ENCODE peak calls at places on chromosomes 2 and 18, in seven cellular contexts. One of them, this sample, is unnamed.

GRCh38 chr2:805664-806063 is 128.5 kb upstream of the TMEM18 start:
- DNase-seq in naive thymus-derived CD4-positive, alpha-beta T cell: no peak
- DNase-seq in GM23248: no peak
- DNase-seq in caudate nucleus: no peak
- DNase-seq in Daoy: no peak
- DNase-seq in mesothelial cell of epicardium: no peak
- DNase-seq in ureter: no peak
- DNase-seq in this sample: no peak

GRCh38 chr2:103152556-103152955 is 390.7 kb downstream of the TMEM182 start:
- DNase-seq in naive thymus-derived CD4-positive, alpha-beta T cell: no peak
- DNase-seq in GM23248: no peak
- DNase-seq in caudate nucleus: no peak
- DNase-seq in Daoy: peak; percentile 66
- DNase-seq in mesothelial cell of epicardium: no peak
- DNase-seq in ureter: no peak
- DNase-seq in this sample: no peak

GRCh38 chr2:177030391-177031000 is 182.1 kb upstream of the HNRNPA3 start:
- DNase-seq in naive thymus-derived CD4-positive, alpha-beta T cell: no peak
- DNase-seq in GM23248: no peak
- DNase-seq in caudate nucleus: peak; percentile 36
- DNase-seq in Daoy: no peak
- DNase-seq in mesothelial cell of epicardium: no peak
- DNase-seq in ureter: no peak
- DNase-seq in this sample: no peak

GRCh38 chr2:66364495-66364992 is 70.4 kb upstream of the MEIS1 start:
- DNase-seq in naive thymus-derived CD4-positive, alpha-beta T cell: no peak
- DNase-seq in GM23248: peak; percentile 57
- DNase-seq in caudate nucleus: no peak
- DNase-seq in Daoy: peak; percentile 82
- DNase-seq in mesothelial cell of epicardium: no peak
- DNase-seq in ureter: no peak
- DNase-seq in this sample: no peak

GRCh38 chr2:30480703-30481322 is 33.8 kb downstream of the LCLAT1 start:
- DNase-seq in naive thymus-derived CD4-positive, alpha-beta T cell: no peak
- DNase-seq in GM23248: no peak
- DNase-seq in caudate nucleus: no peak
- DNase-seq in Daoy: no peak
- DNase-seq in mesothelial cell of epicardium: no peak
- DNase-seq in ureter: no peak
- DNase-seq in this sample: no peak

GRCh38 chr2:28377984-28378678 is 14.5 kb upstream of the FOSL2 start:
- DNase-seq in naive thymus-derived CD4-positive, alpha-beta T cell: no peak
- DNase-seq in GM23248: no peak
- DNase-seq in caudate nucleus: no peak
- DNase-seq in Daoy: no peak
- DNase-seq in mesothelial cell of epicardium: no peak
- DNase-seq in ureter: peak; percentile 90
- DNase-seq in this sample: no peak

GRCh38 chr2:19990416-19990728 is 467 bp upstream of the WDR35 start:
- DNase-seq in naive thymus-derived CD4-positive, alpha-beta T cell: no peak
- DNase-seq in GM23248: peak; percentile 7
- DNase-seq in caudate nucleus: no peak
- DNase-seq in Daoy: no peak
- DNase-seq in mesothelial cell of epicardium: no peak
- DNase-seq in ureter: no peak
- DNase-seq in this sample: no peak

GRCh38 chr2:223306371-223306770 is 254.4 kb downstream of the KCNE4 start:
- DNase-seq in naive thymus-derived CD4-positive, alpha-beta T cell: no peak
- DNase-seq in GM23248: peak; percentile 23
- DNase-seq in caudate nucleus: no peak
- DNase-seq in Daoy: peak; percentile 21
- DNase-seq in mesothelial cell of epicardium: no peak
- DNase-seq in ureter: no peak
- DNase-seq in this sample: no peak

GRCh38 chr2:36802952-36803351 is 106.4 kb downstream of the VIT start:
- DNase-seq in naive thymus-derived CD4-positive, alpha-beta T cell: no peak
- DNase-seq in GM23248: no peak
- DNase-seq in caudate nucleus: no peak
- DNase-seq in Daoy: no peak
- DNase-seq in mesothelial cell of epicardium: no peak
- DNase-seq in ureter: no peak
- DNase-seq in this sample: no peak

GRCh38 chr2:216635171-216635570 is 2.0 kb downstream of the IGFBP2 start:
- DNase-seq in naive thymus-derived CD4-positive, alpha-beta T cell: no peak
- DNase-seq in GM23248: no peak
- DNase-seq in caudate nucleus: no peak
- DNase-seq in Daoy: no peak
- DNase-seq in mesothelial cell of epicardium: no peak
- DNase-seq in ureter: no peak
- DNase-seq in this sample: no peak

GRCh38 chr2:141508806-141509595 is 621.8 kb downstream of the LRP1B start:
- DNase-seq in naive thymus-derived CD4-positive, alpha-beta T cell: no peak
- DNase-seq in GM23248: no peak
- DNase-seq in caudate nucleus: peak; percentile 0
- DNase-seq in Daoy: no peak
- DNase-seq in mesothelial cell of epicardium: no peak
- DNase-seq in ureter: no peak
- DNase-seq in this sample: no peak

GRCh38 chr2:107111623-107112022 is 225.7 kb upstream of the ST6GAL2 start:
- DNase-seq in naive thymus-derived CD4-positive, alpha-beta T cell: no peak
- DNase-seq in GM23248: no peak
- DNase-seq in caudate nucleus: no peak
- DNase-seq in Daoy: no peak
- DNase-seq in mesothelial cell of epicardium: no peak
- DNase-seq in ureter: no peak
- DNase-seq in this sample: no peak

GRCh38 chr2:200405599-200406298 is 99.3 kb downstream of the SPATS2L start:
- DNase-seq in naive thymus-derived CD4-positive, alpha-beta T cell: no peak
- DNase-seq in GM23248: peak; percentile 93
- DNase-seq in caudate nucleus: no peak
- DNase-seq in Daoy: peak; percentile 86
- DNase-seq in mesothelial cell of epicardium: no peak
- DNase-seq in ureter: no peak
- DNase-seq in this sample: peak; percentile 40

GRCh38 chr2:96527052-96527964 is 9.2 kb upstream of the ARID5A start:
- DNase-seq in naive thymus-derived CD4-positive, alpha-beta T cell: peak; percentile 45
- DNase-seq in GM23248: peak; percentile 77
- DNase-seq in caudate nucleus: no peak
- DNase-seq in Daoy: peak; percentile 39
- DNase-seq in mesothelial cell of epicardium: no peak
- DNase-seq in ureter: no peak
- DNase-seq in this sample: peak; percentile 48

GRCh38 chr2:147325955-147326354 is 518.9 kb upstream of the ACVR2A start:
- DNase-seq in naive thymus-derived CD4-positive, alpha-beta T cell: no peak
- DNase-seq in GM23248: no peak
- DNase-seq in caudate nucleus: no peak
- DNase-seq in Daoy: no peak
- DNase-seq in mesothelial cell of epicardium: no peak
- DNase-seq in ureter: no peak
- DNase-seq in this sample: no peak

GRCh38 chr2:10507106-10507505 is 59.0 kb upstream of the ODC1 start:
- DNase-seq in naive thymus-derived CD4-positive, alpha-beta T cell: no peak
- DNase-seq in GM23248: no peak
- DNase-seq in caudate nucleus: no peak
- DNase-seq in Daoy: no peak
- DNase-seq in mesothelial cell of epicardium: no peak
- DNase-seq in ureter: peak; percentile 31
- DNase-seq in this sample: no peak

GRCh38 chr2:55146266-55146665 is 85.8 kb downstream of the CLHC1 start:
- DNase-seq in naive thymus-derived CD4-positive, alpha-beta T cell: no peak
- DNase-seq in GM23248: no peak
- DNase-seq in caudate nucleus: no peak
- DNase-seq in Daoy: no peak
- DNase-seq in mesothelial cell of epicardium: no peak
- DNase-seq in ureter: no peak
- DNase-seq in this sample: no peak

GRCh38 chr18:26190506-26190905 is 35.7 kb upstream of the TAF4B start:
- DNase-seq in naive thymus-derived CD4-positive, alpha-beta T cell: peak; percentile 46
- DNase-seq in GM23248: no peak
- DNase-seq in caudate nucleus: no peak
- DNase-seq in Daoy: peak; percentile 12
- DNase-seq in mesothelial cell of epicardium: no peak
- DNase-seq in ureter: no peak
- DNase-seq in this sample: peak; percentile 3

GRCh38 chr2:207505728-207506127 is 24.0 kb upstream of the CREB1 start:
- DNase-seq in naive thymus-derived CD4-positive, alpha-beta T cell: no peak
- DNase-seq in GM23248: peak; percentile 90
- DNase-seq in caudate nucleus: peak; percentile 12
- DNase-seq in Daoy: peak; percentile 89
- DNase-seq in mesothelial cell of epicardium: no peak
- DNase-seq in ureter: no peak
- DNase-seq in this sample: no peak

GRCh38 chr2:15728247-15728721 is 136.6 kb downstream of the DDX1 start:
- DNase-seq in naive thymus-derived CD4-positive, alpha-beta T cell: no peak
- DNase-seq in GM23248: no peak
- DNase-seq in caudate nucleus: no peak
- DNase-seq in Daoy: no peak
- DNase-seq in mesothelial cell of epicardium: no peak
- DNase-seq in ureter: no peak
- DNase-seq in this sample: no peak